ENCODE peak calls at places on chromosomes 3 and 15, in six cellular contexts. One of them, this sample, is unnamed.

GRCh38 chr15:100330629-100331215 is 11.1 kb downstream of the ADAMTS17 start:
- DNase-seq in HCT116: no peak
- DNase-seq in H1: no peak
- DNase-seq in HepG2: no peak
- DNase-seq in K562: no peak
- DNase-seq in SK-N-SH: no peak
- DNase-seq in this sample: no peak

GRCh38 chr15:34013746-34014145 is 25.3 kb downstream of the AVEN start:
- DNase-seq in HCT116: no peak
- DNase-seq in H1: no peak
- DNase-seq in HepG2: no peak
- DNase-seq in K562: no peak
- DNase-seq in SK-N-SH: no peak
- DNase-seq in this sample: no peak

GRCh38 chr3:175737646-175738572 is 878.8 kb downstream of the NAALADL2 start:
- DNase-seq in HCT116: no peak
- DNase-seq in H1: no peak
- DNase-seq in HepG2: no peak
- DNase-seq in K562: no peak
- DNase-seq in SK-N-SH: no peak
- DNase-seq in this sample: no peak

GRCh38 chr3:35966629-35967464 is 327.5 kb downstream of the ARPP21 start:
- DNase-seq in HCT116: no peak
- DNase-seq in H1: no peak
- DNase-seq in HepG2: no peak
- DNase-seq in K562: no peak
- DNase-seq in SK-N-SH: no peak
- DNase-seq in this sample: no peak

GRCh38 chr3:10285742-10286524 is 6.8 kb downstream of the GHRL start:
- DNase-seq in HCT116: no peak
- DNase-seq in H1: no peak
- DNase-seq in HepG2: no peak
- DNase-seq in K562: no peak
- DNase-seq in SK-N-SH: no peak
- DNase-seq in this sample: no peak

GRCh38 chr3:138377804-138378203 is 29.4 kb downstream of the MRAS start:
- DNase-seq in HCT116: no peak
- DNase-seq in H1: no peak
- DNase-seq in HepG2: no peak
- DNase-seq in K562: no peak
- DNase-seq in SK-N-SH: no peak
- DNase-seq in this sample: no peak

GRCh38 chr3:27185231-27185989 is 183.8 kb downstream of the NEK10 start:
- DNase-seq in HCT116: no peak
- DNase-seq in H1: no peak
- DNase-seq in HepG2: no peak
- DNase-seq in K562: no peak
- DNase-seq in SK-N-SH: no peak
- DNase-seq in this sample: no peak

GRCh38 chr3:147298511-147298982 is 107.8 kb downstream of the ZIC4 start:
- DNase-seq in HCT116: no peak
- DNase-seq in H1: no peak
- DNase-seq in HepG2: peak; percentile 3
- DNase-seq in K562: no peak
- DNase-seq in SK-N-SH: no peak
- DNase-seq in this sample: peak; percentile 38

GRCh38 chr3:4888913-4889846 is 90.1 kb upstream of the BHLHE40 start:
- DNase-seq in HCT116: no peak
- DNase-seq in H1: no peak
- DNase-seq in HepG2: no peak
- DNase-seq in K562: no peak
- DNase-seq in SK-N-SH: peak; percentile 33
- DNase-seq in this sample: no peak

GRCh38 chr15:44010114-44010513 is 183.3 kb downstream of the WDR76 start:
- DNase-seq in HCT116: no peak
- DNase-seq in H1: no peak
- DNase-seq in HepG2: no peak
- DNase-seq in K562: no peak
- DNase-seq in SK-N-SH: no peak
- DNase-seq in this sample: no peak

GRCh38 chr15:74130089-74130848 is at the start of gene ISLR2:
- DNase-seq in HCT116: no peak
- DNase-seq in H1: no peak
- DNase-seq in HepG2: no peak
- DNase-seq in K562: no peak
- DNase-seq in SK-N-SH: peak; percentile 87
- DNase-seq in this sample: no peak

GRCh38 chr3:67198374-67198773 is 200.3 kb downstream of the KBTBD8 start:
- DNase-seq in HCT116: no peak
- DNase-seq in H1: no peak
- DNase-seq in HepG2: no peak
- DNase-seq in K562: no peak
- DNase-seq in SK-N-SH: no peak
- DNase-seq in this sample: peak; percentile 3

GRCh38 chr15:84883916-84884781 is at the start of gene SLC28A1:
- DNase-seq in HCT116: no peak
- DNase-seq in H1: no peak
- DNase-seq in HepG2: peak; percentile 70
- DNase-seq in K562: no peak
- DNase-seq in SK-N-SH: no peak
- DNase-seq in this sample: no peak

GRCh38 chr3:41237907-41238306 is 38.6 kb downstream of the CTNNB1 start:
- DNase-seq in HCT116: no peak
- DNase-seq in H1: no peak
- DNase-seq in HepG2: no peak
- DNase-seq in K562: no peak
- DNase-seq in SK-N-SH: no peak
- DNase-seq in this sample: no peak

GRCh38 chr3:112958749-112959560 is 15.9 kb downstream of the CD200R1 start:
- DNase-seq in HCT116: no peak
- DNase-seq in H1: no peak
- DNase-seq in HepG2: no peak
- DNase-seq in K562: peak; percentile 23
- DNase-seq in SK-N-SH: no peak
- DNase-seq in this sample: no peak

GRCh38 chr3:18725668-18726407 is 300.7 kb upstream of the SATB1 start:
- DNase-seq in HCT116: no peak
- DNase-seq in H1: no peak
- DNase-seq in HepG2: no peak
- DNase-seq in K562: no peak
- DNase-seq in SK-N-SH: no peak
- DNase-seq in this sample: no peak
- TF ChIP-seq YY1 in HCT116: no peak
- TF ChIP-seq YY1 in H1: no peak
- TF ChIP-seq YY1 in HepG2: no peak
- TF ChIP-seq YY1 in K562: no peak
- TF ChIP-seq YY1 in SK-N-SH: no peak
- TF ChIP-seq YY1 in this sample: no peak

GRCh38 chr3:145246291-145246690 is 914.7 kb downstream of the PLOD2 start:
- DNase-seq in HCT116: no peak
- DNase-seq in H1: no peak
- DNase-seq in HepG2: no peak
- DNase-seq in K562: no peak
- DNase-seq in SK-N-SH: no peak
- DNase-seq in this sample: no peak
- H3K9me3 ChIP-seq in HCT116: no peaks in the 10 kb centered on the region
- H3K9me3 ChIP-seq in H1: peaks cover 5% of the 10 kb centered on the region
- H3K9me3 ChIP-seq in HepG2: peaks cover 20% of the 10 kb centered on the region
- H3K9me3 ChIP-seq in K562: peaks cover 3% of the 10 kb centered on the region
- H3K9me3 ChIP-seq in SK-N-SH: no peaks in the 10 kb centered on the region
- H3K9me3 ChIP-seq in this sample: peaks cover 13% of the 10 kb centered on the region

GRCh38 chr3:149343951-149344350 is 10.5 kb upstream of the TM4SF18 start:
- DNase-seq in HCT116: no peak
- DNase-seq in H1: no peak
- DNase-seq in HepG2: no peak
- DNase-seq in K562: no peak
- DNase-seq in SK-N-SH: peak; percentile 10
- DNase-seq in this sample: no peak

GRCh38 chr3:149336925-149337324 is 3.5 kb upstream of the TM4SF18 start:
- DNase-seq in HCT116: no peak
- DNase-seq in H1: no peak
- DNase-seq in HepG2: no peak
- DNase-seq in K562: no peak
- DNase-seq in SK-N-SH: no peak
- DNase-seq in this sample: no peak

GRCh38 chr3:149339931-149340309 is 6.5 kb upstream of the TM4SF18 start:
- DNase-seq in HCT116: peak; percentile 93
- DNase-seq in H1: peak; percentile 58
- DNase-seq in HepG2: peak; percentile 77
- DNase-seq in K562: no peak
- DNase-seq in SK-N-SH: no peak
- DNase-seq in this sample: peak; percentile 69

GRCh38 chr3:149340310-149340933 is 7.0 kb upstream of the TM4SF18 start:
- DNase-seq in HCT116: no peak
- DNase-seq in H1: no peak
- DNase-seq in HepG2: peak; percentile 38
- DNase-seq in K562: no peak
- DNase-seq in SK-N-SH: no peak
- DNase-seq in this sample: no peak

DNA sequence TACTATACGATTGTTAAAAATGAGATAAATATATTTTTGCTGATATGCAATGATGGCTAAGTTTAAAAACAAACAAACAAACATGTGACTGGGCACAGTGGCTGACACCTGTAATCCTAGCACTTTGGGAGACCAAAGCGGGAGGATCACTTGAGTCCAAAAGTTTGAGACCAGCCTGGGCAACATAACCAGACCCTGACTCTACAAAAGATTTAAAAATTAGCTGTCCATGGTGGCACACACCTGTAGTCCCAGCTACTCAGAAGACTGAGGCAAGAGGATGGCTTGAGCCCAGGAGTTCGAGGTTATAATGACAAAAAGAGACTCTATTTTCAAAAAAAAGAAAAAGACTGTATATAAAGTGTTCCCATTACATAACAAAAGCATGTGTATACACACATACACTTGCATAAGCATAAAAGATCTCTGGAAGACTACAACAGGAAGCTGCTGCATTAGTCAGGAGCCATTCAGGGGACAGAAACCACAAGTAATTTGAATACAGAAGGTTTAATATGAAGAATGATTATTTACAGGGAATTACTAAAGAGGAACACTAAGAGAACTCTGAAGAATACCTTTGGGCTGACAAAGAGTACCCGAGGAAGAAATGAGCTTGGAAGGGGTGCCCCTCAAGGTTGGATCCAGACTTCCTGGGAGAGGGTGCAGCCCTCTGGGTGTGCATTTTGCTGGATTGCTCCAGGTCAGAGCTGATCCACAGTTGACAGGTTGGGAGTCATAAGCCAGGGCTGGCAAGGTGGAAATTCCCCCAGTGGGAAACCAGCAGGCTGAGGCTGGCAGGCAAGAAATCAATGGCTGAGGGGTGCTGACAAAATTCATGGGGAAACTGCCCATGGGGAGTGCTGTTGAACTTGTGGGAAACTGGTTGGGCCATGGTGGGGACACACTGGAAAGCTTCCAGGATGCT is 9.2 kb upstream of the TM4SF18 start:
- DNase-seq in HCT116: no peak
- DNase-seq in H1: no peak
- DNase-seq in HepG2: no peak
- DNase-seq in K562: no peak
- DNase-seq in SK-N-SH: no peak
- DNase-seq in this sample: no peak
- TF ChIP-seq YY1 in HCT116: no peak
- TF ChIP-seq YY1 in H1: no peak
- TF ChIP-seq YY1 in HepG2: no peak
- TF ChIP-seq YY1 in K562: no peak
- TF ChIP-seq YY1 in SK-N-SH: no peak
- TF ChIP-seq YY1 in this sample: no peak

GRCh38 chr3:44642337-44642736 is 6.2 kb upstream of the ZNF35 start:
- DNase-seq in HCT116: no peak
- DNase-seq in H1: no peak
- DNase-seq in HepG2: no peak
- DNase-seq in K562: no peak
- DNase-seq in SK-N-SH: no peak
- DNase-seq in this sample: no peak

GRCh38 chr3:44647771-44648170 is 761 bp upstream of the ZNF35 start:
- DNase-seq in HCT116: no peak
- DNase-seq in H1: no peak
- DNase-seq in HepG2: no peak
- DNase-seq in K562: no peak
- DNase-seq in SK-N-SH: no peak
- DNase-seq in this sample: no peak

GRCh38 chr3:44648564-44649229 is at the start of gene ZNF35:
- DNase-seq in HCT116: peak; percentile 87
- DNase-seq in H1: peak; percentile 77
- DNase-seq in HepG2: no peak
- DNase-seq in K562: peak; percentile 95
- DNase-seq in SK-N-SH: peak; percentile 90
- DNase-seq in this sample: peak; percentile 89

DNA sequence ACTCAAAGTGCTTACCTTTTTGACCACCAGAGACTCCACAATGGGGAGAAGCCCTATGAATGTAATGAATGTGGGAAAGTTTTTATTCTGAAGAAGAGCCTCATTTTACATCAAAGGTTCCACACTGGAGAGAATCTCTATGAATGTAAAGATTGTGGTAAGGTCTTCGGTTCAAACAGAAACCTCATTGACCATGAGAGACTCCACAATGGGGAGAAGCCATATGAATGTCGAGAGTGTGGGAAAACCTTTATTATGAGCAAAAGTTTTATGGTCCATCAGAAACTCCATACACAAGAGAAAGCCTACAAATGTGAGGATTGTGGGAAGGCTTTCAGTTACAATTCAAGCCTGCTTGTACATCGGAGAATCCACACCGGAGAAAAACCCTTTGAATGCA is 5.5 kb upstream of the ZNF35 start:
- DNase-seq in HCT116: no peak
- DNase-seq in H1: no peak
- DNase-seq in HepG2: no peak
- DNase-seq in K562: no peak
- DNase-seq in SK-N-SH: no peak
- DNase-seq in this sample: no peak
- H3K9me3 ChIP-seq in HCT116: peaks cover 28% of the 10 kb centered on the region
- H3K9me3 ChIP-seq in H1: peaks cover 42% of the 10 kb centered on the region
- H3K9me3 ChIP-seq in HepG2: no peaks in the 10 kb centered on the region
- H3K9me3 ChIP-seq in K562: peaks cover 49% of the 10 kb centered on the region
- H3K9me3 ChIP-seq in SK-N-SH: peaks cover 33% of the 10 kb centered on the region
- H3K9me3 ChIP-seq in this sample: peaks cover 34% of the 10 kb centered on the region

GRCh38 chr3:106566277-106566676 is 697.5 kb upstream of the CBLB start:
- DNase-seq in HCT116: no peak
- DNase-seq in H1: no peak
- DNase-seq in HepG2: no peak
- DNase-seq in K562: no peak
- DNase-seq in SK-N-SH: no peak
- DNase-seq in this sample: no peak
- TF ChIP-seq YY1 in HCT116: no peak
- TF ChIP-seq YY1 in H1: no peak
- TF ChIP-seq YY1 in HepG2: no peak
- TF ChIP-seq YY1 in K562: no peak
- TF ChIP-seq YY1 in SK-N-SH: no peak
- TF ChIP-seq YY1 in this sample: no peak